ENCODE peak calls at places on chromosomes 6 and 20, in seven cellular contexts. U is GM23338, J is right atrium auricular region, P is cardiac muscle cell, I is MCF 10A, H is glutamatergic neuron, A is fibroblast of mammary gland. B is an unnamed sample.

GRCh38 chr6:116278853-116279231 is 888 bp downstream of the TSPYL1 start:
- DNase-seq in U (peak), J (no peak), P (no peak), I (no peak), H (no peak), A (peak), B (no peak)

GRCh38 chr6:126743051-126743450 is 375.4 kb upstream of the RSPO3 start:
- DNase-seq in U (no peak), J (no peak), P (no peak), I (no peak), H (no peak), A (no peak), B (no peak)

GRCh38 chr6:169898788-169899480 is 147.5 kb downstream of the ERMARD start:
- DNase-seq in U (no peak), J (no peak), P (no peak), I (no peak), H (no peak), A (no peak), B (no peak)

GRCh38 chr20:56995635-56996075 is 270.8 kb downstream of the BMP7 start:
- DNase-seq in U (peak), J (no peak), P (peak), I (peak), H (peak), A (peak), B (no peak)

GRCh38 chr6:46039646-46040045 is 24.0 kb upstream of the CLIC5 start:
- DNase-seq in U (no peak), J (no peak), P (no peak), I (no peak), H (no peak), A (no peak), B (no peak)

GRCh38 chr20:15012551-15012950 is 675.1 kb upstream of the FLRT3 start:
- DNase-seq in U (no peak), J (no peak), P (no peak), I (no peak), H (peak), A (no peak), B (no peak)

GRCh38 chr6:139925894-139926641 is 551.6 kb upstream of the CITED2 start:
- DNase-seq in U (no peak), J (no peak), P (no peak), I (no peak), H (peak), A (peak), B (no peak)

GRCh38 chr20:55095745-55096450 is 620.5 kb downstream of the DOK5 start:
- DNase-seq in U (no peak), J (no peak), P (peak), I (no peak), H (no peak), A (no peak), B (no peak)

GRCh38 chr6:139109558-139109957 is 25.3 kb upstream of the HECA start:
- DNase-seq in U (peak), J (no peak), P (peak), I (peak), H (peak), A (peak), B (no peak)

GRCh38 chr20:50504231-50504823 is 5.9 kb upstream of the PTPN1 start:
- DNase-seq in U (peak), J (no peak), P (no peak), I (no peak), H (no peak), A (peak), B (no peak)

GRCh38 chr20:50508171-50508761 is 1.9 kb upstream of the PTPN1 start:
- DNase-seq in U (peak), J (no peak), P (peak), I (no peak), H (no peak), A (no peak), B (no peak)

GRCh38 chr20:50501970-50502745 is 8.0 kb upstream of the PTPN1 start:
- DNase-seq in U (no peak), J (no peak), P (no peak), I (no peak), H (no peak), A (no peak), B (no peak)

GRCh38 chr20:50509923-50510705 is at the start of gene PTPN1:
- DNase-seq in U (peak), J (peak), P (peak), I (peak), H (peak), A (peak), B (peak)

GRCh38 chr20:50506270-50506579 is 4.0 kb upstream of the PTPN1 start:
- DNase-seq in U (peak), J (no peak), P (no peak), I (no peak), H (no peak), A (no peak), B (no peak)
- TF ChIP-seq CTCF in U (peak), J (no peak), P (peak), I (no peak), H (no peak), A (peak), B (peak)

GRCh38 chr20:40393161-40393560 is 295.9 kb downstream of the MAFB start:
- DNase-seq in U (peak), J (no peak), P (no peak), I (no peak), H (no peak), A (no peak), B (no peak)
- TF ChIP-seq CTCF in U (no peak), J (no peak), P (no peak), I (no peak), H (no peak), A (no peak), B (no peak)

DNA sequence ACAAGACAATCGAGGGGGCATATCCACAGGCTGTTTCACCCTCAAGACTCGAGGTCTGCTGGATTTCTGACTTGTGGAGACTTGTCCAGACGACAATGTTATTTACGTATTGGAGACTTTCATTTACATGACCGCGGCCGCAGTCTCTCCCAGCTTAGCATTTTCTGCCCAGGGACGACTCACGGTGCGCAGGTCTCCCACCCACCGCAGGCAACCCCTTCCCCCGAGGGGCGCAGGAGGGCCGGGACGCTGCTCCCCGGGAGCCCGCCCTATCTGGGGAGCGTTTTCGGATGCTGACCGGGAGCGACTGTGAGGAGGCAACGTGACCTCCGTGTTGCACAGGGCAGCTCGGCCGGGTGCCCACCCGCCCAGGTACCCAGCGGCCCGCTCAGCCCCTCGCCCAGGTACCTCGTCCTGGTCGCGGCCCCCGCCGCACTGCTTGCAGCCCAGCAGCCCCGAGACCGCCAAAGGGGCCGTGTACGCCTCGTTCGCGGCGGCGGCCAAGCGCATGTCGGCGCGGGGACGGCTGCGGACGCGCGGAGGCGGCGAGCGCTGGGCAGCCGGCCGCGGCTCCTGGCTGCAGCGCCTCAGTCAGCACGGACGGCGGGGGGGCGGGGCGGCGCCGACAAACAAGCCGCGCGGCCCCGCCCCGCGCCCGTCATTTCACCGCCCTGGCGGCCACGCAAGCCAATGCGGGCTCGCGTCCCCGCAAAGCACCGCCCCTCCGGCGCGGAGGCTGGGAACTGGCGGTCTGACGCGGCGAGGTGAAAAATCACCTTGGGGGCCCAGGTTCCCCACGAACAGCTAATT is 85.5 kb downstream of the SESN1 start:
- DNase-seq in U (peak), J (peak), P (peak), I (peak), H (peak), A (peak), B (peak)
- TF ChIP-seq CTCF in U (no peak), J (no peak), P (no peak), I (no peak), H (peak), A (no peak), B (no peak)

GRCh38 chr6:35247642-35248231 is 11.8 kb upstream of the ZNF76 start:
- DNase-seq in U (no peak), J (no peak), P (no peak), I (no peak), H (no peak), A (no peak), B (no peak)
- TF ChIP-seq CTCF in U (no peak), J (no peak), P (no peak), I (no peak), H (no peak), A (no peak), B (no peak)

GRCh38 chr6:26251354-26252081 is 113.5 kb upstream of the BTN3A2 start:
- DNase-seq in U (peak), J (no peak), P (peak), I (peak), H (peak), A (peak), B (peak)

GRCh38 chr6:26249959-26250805 is 114.8 kb upstream of the BTN3A2 start:
- DNase-seq in U (peak), J (no peak), P (peak), I (peak), H (peak), A (no peak), B (no peak)

GRCh38 chr6:26246553-26246952 is 118.4 kb upstream of the BTN3A2 start:
- DNase-seq in U (no peak), J (no peak), P (no peak), I (no peak), H (no peak), A (no peak), B (no peak)

GRCh38 chr6:26250806-26251075 is 114.3 kb upstream of the BTN3A2 start:
- DNase-seq in U (no peak), J (no peak), P (peak), I (no peak), H (no peak), A (no peak), B (no peak)

GRCh38 chr6:26249709-26249958 is 115.4 kb upstream of the BTN3A2 start:
- DNase-seq in U (no peak), J (no peak), P (no peak), I (no peak), H (no peak), A (no peak), B (no peak)
- TF ChIP-seq CTCF in U (no peak), J (no peak), P (no peak), I (no peak), H (no peak), A (no peak), B (no peak)

DNA sequence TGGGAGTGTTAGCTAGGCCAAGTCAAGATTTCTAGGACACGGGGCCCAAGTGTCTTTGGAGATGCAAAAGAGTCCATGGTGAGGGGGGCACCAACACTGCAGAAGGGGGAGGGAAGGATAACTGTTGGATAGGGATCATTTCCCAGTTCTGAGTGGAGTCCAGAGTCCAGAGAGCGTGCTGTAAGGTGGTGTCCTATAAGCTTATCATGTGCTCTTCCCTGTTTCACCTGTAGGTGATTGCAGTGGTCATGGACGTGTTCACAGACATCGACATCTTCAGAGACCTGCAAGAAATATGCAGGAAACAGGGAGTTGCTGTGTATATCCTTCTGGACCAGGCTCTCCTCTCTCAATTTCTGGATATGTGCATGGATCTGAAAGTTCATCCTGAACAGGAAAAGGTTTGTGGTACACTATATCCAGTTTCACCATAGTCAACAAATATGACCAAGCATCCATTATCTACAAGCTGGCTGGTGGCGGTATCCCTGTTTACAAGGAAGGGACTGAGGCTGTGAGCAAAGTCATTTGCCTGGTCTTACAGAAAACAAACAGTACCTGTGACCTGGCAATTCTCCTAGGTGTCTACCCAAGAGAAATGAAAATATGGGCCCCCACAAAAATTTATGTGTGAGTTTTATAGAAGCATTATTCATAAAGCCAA is 15.6 kb downstream of the FAM83D start:
- DNase-seq in U (no peak), J (no peak), P (no peak), I (no peak), H (no peak), A (no peak), B (no peak)
- TF ChIP-seq CTCF in U (peak), J (no peak), P (no peak), I (no peak), H (peak), A (no peak), B (no peak)

DNA sequence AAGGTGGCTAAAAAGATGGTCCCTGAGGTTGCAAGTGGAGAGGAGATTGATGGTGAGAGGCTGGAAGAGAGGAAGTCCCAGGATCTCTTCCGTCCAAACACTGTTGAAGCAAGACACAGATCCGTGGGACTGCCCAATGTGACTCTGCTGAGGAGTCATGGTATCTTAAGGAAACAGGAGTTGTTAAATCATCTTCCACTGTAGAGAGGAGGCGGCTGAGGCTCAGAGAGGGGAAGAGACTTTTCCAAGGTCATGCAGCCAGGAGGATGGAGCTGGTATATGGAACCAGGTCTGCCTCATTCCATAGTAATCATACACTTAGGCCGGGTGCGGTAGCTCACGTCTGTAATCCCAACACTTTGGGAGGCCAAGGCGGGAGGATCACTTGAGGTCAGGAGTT is 4.1 kb upstream of the ZNF335 start:
- DNase-seq in U (no peak), J (no peak), P (no peak), I (no peak), H (no peak), A (no peak), B (no peak)
- TF ChIP-seq CTCF in U (no peak), J (no peak), P (no peak), I (no peak), H (no peak), A (no peak), B (no peak)